ENCODE peak calls at places on chromosome 22, in six cellular contexts. B is cerebellar nuclear complex, F is GM12891, L is H7, P is NCI-H69, I is foreskin fibroblast. D is an unnamed sample.

GRCh38 chr22:35782504-35782903 is 64.8 kb downstream of the APOL5 start:
- DNase-seq in B (no peak), F (no peak), L (no peak), P (no peak), I (peak; percentile 29), D (no peak)

GRCh38 chr22:21102659-21103267 is 57.0 kb downstream of the LRRC74B start:
- DNase-seq in B (peak; percentile 82), F (peak; percentile 64), L (peak; percentile 93), P (peak; percentile 77), I (peak; percentile 20), D (no peak)

GRCh38 chr22:30857103-30857502 is 111.5 kb downstream of the MORC2 start:
- DNase-seq in B (no peak), F (no peak), L (peak; percentile 21), P (no peak), I (no peak), D (no peak)

GRCh38 chr22:42461511-42461910 is 29.3 kb upstream of the NFAM1 start:
- DNase-seq in B (no peak), F (no peak), L (peak; percentile 72), P (peak; percentile 93), I (no peak), D (no peak)

GRCh38 chr22:17891427-17892167 is 117.3 kb upstream of the BID start:
- DNase-seq in B (peak; percentile 33), F (no peak), L (peak; percentile 51), P (peak; percentile 89), I (no peak), D (no peak)

GRCh38 chr22:49333206-49333605 is 494.5 kb downstream of the BRD1 start:
- DNase-seq in B (no peak), F (no peak), L (no peak), P (no peak), I (no peak), D (no peak)

GRCh38 chr22:47053013-47053864 is 290.8 kb downstream of the TBC1D22A start:
- DNase-seq in B (no peak), F (no peak), L (no peak), P (no peak), I (no peak), D (no peak)

GRCh38 chr22:43147821-43148220 is 3.5 kb upstream of the TSPO start:
- DNase-seq in B (no peak), F (no peak), L (no peak), P (no peak), I (no peak), D (no peak)

GRCh38 chr22:36165161-36165560 is 4.6 kb upstream of the APOL3 start:
- DNase-seq in B (no peak), F (no peak), L (no peak), P (no peak), I (no peak), D (no peak)

GRCh38 chr22:22666307-22667091 is 22.1 kb downstream of the GGTLC2 start:
- DNase-seq in B (no peak), F (peak; percentile 25), L (peak; percentile 67), P (peak; percentile 37), I (peak; percentile 27), D (no peak)